ENCODE peak calls at places on chromosomes 4 and X, in six cellular contexts. D is HCEC 1CT; Z is heart right ventricle; Y is NCI-H1436; L is stimulated activated naive CD4-positive, alpha-beta T cell; S is progenitor cell of endocrine pancreas. J is an unnamed sample.

GRCh38 chr4:2886161-2886560 is 42.5 kb downstream of the ADD1 start:
- DNase-seq in Y (no peak), S (no peak), D (no peak), Z (no peak), L (no peak), J (no peak)

GRCh38 chr4:106595906-106596305 is 227.3 kb upstream of the GIMD1 start:
- DNase-seq in S (no peak), Z (no peak), L (no peak), D (no peak), Y (no peak), J (no peak)

GRCh38 chrX:46294234-46294633 is 251.0 kb downstream of the ZNF674 start:
- DNase-seq in S (no peak), Z (no peak), L (no peak), D (no peak), Y (no peak), J (no peak)

GRCh38 chr4:129358571-129358970 is 262.6 kb downstream of the C4orf33 start:
- DNase-seq in L (no peak), Y (no peak), D (peak; percentile 62), Z (no peak), S (no peak), J (no peak)

GRCh38 chrX:71365876-71366673 is at the start of gene TAF1:
- DNase-seq in Z (peak; percentile 95), L (peak; percentile 91), D (peak; percentile 94), Y (peak; percentile 98), S (peak; percentile 74), J (peak; percentile 94)

GRCh38 chrX:56745019-56745418 is 16.0 kb downstream of the NBDY start:
- DNase-seq in L (no peak), Y (no peak), D (peak; percentile 82), Z (no peak), S (no peak), J (no peak)

GRCh38 chr4:63296773-63297172 is 1112.5 kb downstream of the TECRL start:
- DNase-seq in D (no peak), Y (no peak), S (no peak), L (no peak), Z (no peak), J (no peak)

GRCh38 chr4:20544645-20545044 is 155.6 kb upstream of the PACRGL start:
- DNase-seq in Y (no peak), D (peak; percentile 58), L (no peak), S (no peak), Z (no peak), J (no peak)

GRCh38 chrX:153689654-153690465 is 2.1 kb downstream of the SLC6A8 start:
- DNase-seq in Z (no peak), S (no peak), D (no peak), Y (no peak), L (no peak), J (no peak)

GRCh38 chrX:37800762-37801161 is 20.9 kb downstream of the CYBB start:
- DNase-seq in S (no peak), D (no peak), L (no peak), Z (no peak), Y (no peak), J (no peak)

GRCh38 chr4:60463846-60464502 is 736.2 kb upstream of the ADGRL3 start:
- DNase-seq in S (no peak), Y (no peak), Z (no peak), L (no peak), D (no peak), J (no peak)

GRCh38 chr4:108143515-108143914 is 25.2 kb downstream of the LEF1 start:
- DNase-seq in L (no peak), S (no peak), Y (no peak), D (no peak), Z (no peak), J (no peak)

GRCh38 chr4:22473268-22473667 is 42.6 kb downstream of the ADGRA3 start:
- DNase-seq in Y (no peak), S (no peak), Z (no peak), D (peak; percentile 77), L (no peak), J (no peak)

GRCh38 chrX:153592091-153592833 is 6.7 kb downstream of the CCNQ start:
- DNase-seq in L (no peak), S (no peak), Y (no peak), Z (no peak), D (no peak), J (no peak)

GRCh38 chr4:150385606-150386005 is 196.3 kb upstream of the MAB21L2 start:
- DNase-seq in D (peak; percentile 78), Z (peak; percentile 8), L (no peak), S (no peak), Y (peak; percentile 72), J (no peak)

GRCh38 chr4:24680746-24681145 is 96.4 kb upstream of the DHX15 start:
- DNase-seq in Z (no peak), D (no peak), Y (no peak), L (no peak), S (no peak), J (no peak)

J was measured in natural killer cell treated with Interleukin-12 subunit alpha and Interleukin-12 subunit beta and Interleukin-15 and Interleukin-18, amount 100 ng/mL, for 72 hours.